ENCODE peak calls at places on chromosomes 2 and 18, in five cellular contexts. One of them, this sample, is unnamed.

GRCh38 chr2:112757265-112757664 is 7.1 kb downstream of the CKAP2L start:
- DNase-seq in left ventricle myocardium inferior: no peak
- DNase-seq in A549: no peak
- DNase-seq in keratinocyte: no peak
- DNase-seq in prostate gland: no peak
- DNase-seq in this sample: no peak

GRCh38 chr2:48589170-48589767 is 28.4 kb upstream of the GTF2A1L start:
- DNase-seq in left ventricle myocardium inferior: peak; percentile 20
- DNase-seq in A549: peak; percentile 54
- DNase-seq in keratinocyte: no peak
- DNase-seq in prostate gland: no peak
- DNase-seq in this sample: peak; percentile 66

GRCh38 chr2:162123806-162124758 is 28.0 kb downstream of the GCG start:
- DNase-seq in A549: peak; percentile 51
- DNase-seq in keratinocyte: no peak
- DNase-seq in prostate gland: peak; percentile 41
- DNase-seq in left ventricle myocardium inferior: no peak
- DNase-seq in this sample: no peak

GRCh38 chr2:69227717-69228116 is 159.3 kb downstream of the GFPT1 start:
- DNase-seq in prostate gland: no peak
- DNase-seq in A549: peak; percentile 38
- DNase-seq in keratinocyte: no peak
- DNase-seq in left ventricle myocardium inferior: no peak
- DNase-seq in this sample: no peak

GRCh38 chr2:195407782-195408181 is 249.2 kb upstream of the SLC39A10 start:
- DNase-seq in keratinocyte: no peak
- DNase-seq in A549: peak; percentile 48
- DNase-seq in left ventricle myocardium inferior: no peak
- DNase-seq in prostate gland: no peak
- DNase-seq in this sample: no peak

GRCh38 chr2:129605654-129606053 is 373.8 kb upstream of the RAB6C start:
- DNase-seq in left ventricle myocardium inferior: no peak
- DNase-seq in prostate gland: no peak
- DNase-seq in keratinocyte: no peak
- DNase-seq in A549: no peak
- DNase-seq in this sample: no peak

GRCh38 chr2:242034996-242035814 is 165.7 kb downstream of the RTP5 start:
- DNase-seq in A549: no peak
- DNase-seq in keratinocyte: no peak
- DNase-seq in prostate gland: no peak
- DNase-seq in left ventricle myocardium inferior: no peak
- DNase-seq in this sample: peak; percentile 51

GRCh38 chr2:134988994-134989605 is 58.1 kb downstream of the MAP3K19 start:
- DNase-seq in A549: peak; percentile 40
- DNase-seq in prostate gland: no peak
- DNase-seq in keratinocyte: no peak
- DNase-seq in left ventricle myocardium inferior: no peak
- DNase-seq in this sample: no peak

GRCh38 chr2:212282596-212283330 is 255.8 kb downstream of the ERBB4 start:
- DNase-seq in keratinocyte: no peak
- DNase-seq in left ventricle myocardium inferior: no peak
- DNase-seq in prostate gland: no peak
- DNase-seq in A549: no peak
- DNase-seq in this sample: no peak

GRCh38 chr2:226080323-226080722 is 680.8 kb downstream of the NYAP2 start:
- DNase-seq in prostate gland: no peak
- DNase-seq in keratinocyte: no peak
- DNase-seq in A549: no peak
- DNase-seq in left ventricle myocardium inferior: no peak
- DNase-seq in this sample: no peak

GRCh38 chr18:13424377-13424776 is 205.8 kb downstream of the LDLRAD4 start:
- DNase-seq in keratinocyte: no peak
- DNase-seq in prostate gland: no peak
- DNase-seq in left ventricle myocardium inferior: no peak
- DNase-seq in A549: no peak
- DNase-seq in this sample: no peak

GRCh38 chr2:240992572-240993291 is 5.7 kb upstream of the SNED1 start:
- DNase-seq in left ventricle myocardium inferior: no peak
- DNase-seq in prostate gland: no peak
- DNase-seq in A549: no peak
- DNase-seq in keratinocyte: no peak
- DNase-seq in this sample: peak; percentile 36
- H3K4me1 ChIP-seq in left ventricle myocardium inferior: peaks cover 58% of the 10 kb centered on the region
- H3K4me1 ChIP-seq in prostate gland: peaks cover 30% of the 10 kb centered on the region
- H3K4me1 ChIP-seq in A549: peaks cover 15% of the 10 kb centered on the region
- H3K4me1 ChIP-seq in keratinocyte: no peaks in the 10 kb centered on the region
- H3K4me1 ChIP-seq in this sample: no peaks in the 10 kb centered on the region

GRCh38 chr2:60460577-60461420 is 92.7 kb downstream of the BCL11A start:
- DNase-seq in left ventricle myocardium inferior: no peak
- DNase-seq in prostate gland: no peak
- DNase-seq in A549: no peak
- DNase-seq in keratinocyte: no peak
- DNase-seq in this sample: no peak

GRCh38 chr2:60459896-60460295 is 93.6 kb downstream of the BCL11A start:
- DNase-seq in left ventricle myocardium inferior: no peak
- DNase-seq in keratinocyte: no peak
- DNase-seq in prostate gland: no peak
- DNase-seq in A549: no peak
- DNase-seq in this sample: no peak

GRCh38 chr2:60453301-60453700 is 100.2 kb downstream of the BCL11A start:
- DNase-seq in keratinocyte: no peak
- DNase-seq in A549: no peak
- DNase-seq in prostate gland: no peak
- DNase-seq in left ventricle myocardium inferior: no peak
- DNase-seq in this sample: peak; percentile 85

GRCh38 chr2:60453896-60454295 is 99.6 kb downstream of the BCL11A start:
- DNase-seq in keratinocyte: no peak
- DNase-seq in prostate gland: no peak
- DNase-seq in A549: no peak
- DNase-seq in left ventricle myocardium inferior: no peak
- DNase-seq in this sample: no peak

DNA sequence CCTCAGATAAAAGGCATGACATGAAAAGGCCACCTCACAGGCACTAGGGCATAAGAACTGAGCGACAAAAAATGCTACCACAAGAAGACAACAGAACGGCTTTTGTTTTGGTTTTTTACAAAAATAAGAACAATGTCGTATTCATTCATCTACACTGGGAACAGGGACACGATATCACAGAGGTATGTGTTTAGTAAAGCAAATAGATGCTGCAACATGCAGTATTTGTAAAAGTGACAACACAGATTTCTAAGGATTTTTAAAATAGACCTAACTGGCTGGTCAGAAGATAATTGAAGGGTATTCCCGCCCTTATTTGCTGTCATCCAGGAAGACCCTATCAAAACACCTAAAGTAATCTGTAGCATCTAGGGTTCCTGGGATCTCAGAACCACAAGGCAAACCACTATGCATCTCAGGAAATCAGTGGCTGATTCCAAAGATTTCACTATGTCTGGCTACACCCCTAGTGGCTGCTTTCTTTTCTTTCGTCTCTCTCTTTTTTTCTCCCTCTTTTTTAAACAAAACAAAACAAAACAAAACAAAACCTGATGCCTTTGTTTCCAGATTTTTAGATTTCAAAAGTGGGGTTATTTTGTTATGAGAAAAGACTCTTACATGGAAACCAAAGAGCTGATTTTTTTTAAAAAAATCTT is 97.2 kb downstream of the BCL11A start:
- DNase-seq in prostate gland: no peak
- DNase-seq in keratinocyte: no peak
- DNase-seq in left ventricle myocardium inferior: no peak
- DNase-seq in A549: no peak
- DNase-seq in this sample: no peak
- TF ChIP-seq CTCF in prostate gland: no peak
- TF ChIP-seq CTCF in keratinocyte: peak; percentile 12
- TF ChIP-seq CTCF in left ventricle myocardium inferior: no peak
- TF ChIP-seq CTCF in A549: no peak
- TF ChIP-seq CTCF in this sample: peak; percentile 63

GRCh38 chr18:26228562-26229260 is 2.5 kb downstream of the TAF4B start:
- DNase-seq in prostate gland: no peak
- DNase-seq in left ventricle myocardium inferior: no peak
- DNase-seq in A549: no peak
- DNase-seq in keratinocyte: no peak
- DNase-seq in this sample: no peak
- H3K4me3 ChIP-seq in prostate gland: no peak overlapping the region
- H3K4me3 ChIP-seq in left ventricle myocardium inferior: no peak overlapping the region
- H3K4me3 ChIP-seq in A549: no peak overlapping the region
- H3K4me3 ChIP-seq in keratinocyte: peak overlapping the region; percentile 3
- H3K4me3 ChIP-seq in this sample: peak overlapping the region; percentile 85

GRCh38 chr2:237180987-237181386 is 95.3 kb downstream of the COPS8 start:
- DNase-seq in prostate gland: no peak
- DNase-seq in left ventricle myocardium inferior: no peak
- DNase-seq in keratinocyte: no peak
- DNase-seq in A549: no peak
- DNase-seq in this sample: no peak

GRCh38 chr2:237181844-237182243 is 96.2 kb downstream of the COPS8 start:
- DNase-seq in A549: peak; percentile 89
- DNase-seq in left ventricle myocardium inferior: no peak
- DNase-seq in keratinocyte: no peak
- DNase-seq in prostate gland: no peak
- DNase-seq in this sample: no peak

GRCh38 chr2:237180225-237180624 is 94.5 kb downstream of the COPS8 start:
- DNase-seq in prostate gland: no peak
- DNase-seq in A549: no peak
- DNase-seq in keratinocyte: no peak
- DNase-seq in left ventricle myocardium inferior: no peak
- DNase-seq in this sample: no peak

GRCh38 chr2:237184192-237184922 is 98.7 kb downstream of the COPS8 start:
- DNase-seq in A549: peak; percentile 87
- DNase-seq in keratinocyte: no peak
- DNase-seq in left ventricle myocardium inferior: no peak
- DNase-seq in prostate gland: no peak
- DNase-seq in this sample: no peak

GRCh38 chr2:237182422-237183123 is 96.9 kb downstream of the COPS8 start:
- DNase-seq in prostate gland: no peak
- DNase-seq in left ventricle myocardium inferior: no peak
- DNase-seq in A549: no peak
- DNase-seq in keratinocyte: no peak
- DNase-seq in this sample: no peak
- H3K4me1 ChIP-seq in prostate gland: no peaks in the 10 kb centered on the region
- H3K4me1 ChIP-seq in left ventricle myocardium inferior: peaks cover 5% of the 10 kb centered on the region
- H3K4me1 ChIP-seq in A549: peaks cover 74% of the 10 kb centered on the region
- H3K4me1 ChIP-seq in keratinocyte: no peaks in the 10 kb centered on the region
- H3K4me1 ChIP-seq in this sample: no peaks in the 10 kb centered on the region

GRCh38 chr2:171568085-171568484 is 45.8 kb downstream of the CYBRD1 start:
- DNase-seq in keratinocyte: no peak
- DNase-seq in A549: no peak
- DNase-seq in left ventricle myocardium inferior: no peak
- DNase-seq in prostate gland: no peak
- DNase-seq in this sample: no peak
- TF ChIP-seq CTCF in keratinocyte: no peak
- TF ChIP-seq CTCF in A549: no peak
- TF ChIP-seq CTCF in left ventricle myocardium inferior: no peak
- TF ChIP-seq CTCF in prostate gland: no peak
- TF ChIP-seq CTCF in this sample: peak; percentile 56

GRCh38 chr2:54289942-54290702 is 34.1 kb upstream of the TSPYL6 start:
- DNase-seq in left ventricle myocardium inferior: no peak
- DNase-seq in A549: no peak
- DNase-seq in keratinocyte: no peak
- DNase-seq in prostate gland: no peak
- DNase-seq in this sample: peak; percentile 53
- H3K4me3 ChIP-seq in left ventricle myocardium inferior: no peak overlapping the region
- H3K4me3 ChIP-seq in A549: no peak overlapping the region
- H3K4me3 ChIP-seq in keratinocyte: no peak overlapping the region
- H3K4me3 ChIP-seq in prostate gland: no peak overlapping the region
- H3K4me3 ChIP-seq in this sample: peak overlapping the region; percentile 43

GRCh38 chr2:197265931-197266330 is 44.6 kb downstream of the ANKRD44 start:
- DNase-seq in keratinocyte: no peak
- DNase-seq in left ventricle myocardium inferior: no peak
- DNase-seq in prostate gland: no peak
- DNase-seq in A549: no peak
- DNase-seq in this sample: no peak
- H3K4me1 ChIP-seq in keratinocyte: no peaks in the 10 kb centered on the region
- H3K4me1 ChIP-seq in left ventricle myocardium inferior: peaks cover 25% of the 10 kb centered on the region
- H3K4me1 ChIP-seq in prostate gland: no peaks in the 10 kb centered on the region
- H3K4me1 ChIP-seq in A549: no peaks in the 10 kb centered on the region
- H3K4me1 ChIP-seq in this sample: peaks cover 6% of the 10 kb centered on the region

GRCh38 chr2:102253753-102254150 is 57.6 kb upstream of the IL1RL1 start:
- DNase-seq in keratinocyte: no peak
- DNase-seq in A549: no peak
- DNase-seq in left ventricle myocardium inferior: no peak
- DNase-seq in prostate gland: no peak
- DNase-seq in this sample: no peak
- TF ChIP-seq CTCF in keratinocyte: no peak
- TF ChIP-seq CTCF in A549: peak; percentile 45
- TF ChIP-seq CTCF in left ventricle myocardium inferior: peak; percentile 15
- TF ChIP-seq CTCF in prostate gland: no peak
- TF ChIP-seq CTCF in this sample: no peak

GRCh38 chr2:42090216-42090615 is 42.4 kb downstream of the PKDCC start:
- DNase-seq in left ventricle myocardium inferior: no peak
- DNase-seq in A549: no peak
- DNase-seq in keratinocyte: no peak
- DNase-seq in prostate gland: no peak
- DNase-seq in this sample: no peak

GRCh38 chr2:42089340-42089925 is 41.6 kb downstream of the PKDCC start:
- DNase-seq in keratinocyte: no peak
- DNase-seq in A549: peak; percentile 78
- DNase-seq in left ventricle myocardium inferior: peak; percentile 72
- DNase-seq in prostate gland: no peak
- DNase-seq in this sample: peak; percentile 94

GRCh38 chr2:42094114-42094513 is 46.3 kb downstream of the PKDCC start:
- DNase-seq in A549: no peak
- DNase-seq in keratinocyte: no peak
- DNase-seq in prostate gland: no peak
- DNase-seq in left ventricle myocardium inferior: no peak
- DNase-seq in this sample: no peak

GRCh38 chr2:42092084-42092996 is 44.5 kb downstream of the PKDCC start:
- DNase-seq in left ventricle myocardium inferior: no peak
- DNase-seq in prostate gland: no peak
- DNase-seq in A549: peak; percentile 75
- DNase-seq in keratinocyte: no peak
- DNase-seq in this sample: no peak

DNA sequence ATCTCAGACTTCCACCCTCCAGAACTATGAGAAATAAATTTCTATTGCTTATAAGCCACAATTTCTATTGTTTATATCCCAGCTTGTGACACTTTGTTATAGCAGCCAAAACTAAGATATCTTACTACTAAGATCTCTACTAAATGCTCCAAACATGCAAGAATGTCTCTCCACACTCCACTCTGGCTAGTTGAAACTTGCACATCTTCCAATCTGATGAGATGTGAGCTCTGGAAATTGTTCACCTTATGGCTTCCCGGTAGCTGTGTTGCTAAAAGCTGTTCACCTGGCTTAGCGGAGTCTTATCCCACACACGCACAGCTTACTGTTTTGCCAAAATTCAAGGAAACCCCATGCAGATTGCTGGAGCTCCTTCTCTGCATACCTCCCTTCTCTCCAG is 43.9 kb downstream of the PKDCC start:
- DNase-seq in keratinocyte: no peak
- DNase-seq in A549: no peak
- DNase-seq in left ventricle myocardium inferior: no peak
- DNase-seq in prostate gland: no peak
- DNase-seq in this sample: no peak
- H3K4me3 ChIP-seq in keratinocyte: peak overlapping the region; percentile 24
- H3K4me3 ChIP-seq in A549: no peak overlapping the region
- H3K4me3 ChIP-seq in left ventricle myocardium inferior: no peak overlapping the region
- H3K4me3 ChIP-seq in prostate gland: no peak overlapping the region
- H3K4me3 ChIP-seq in this sample: peak overlapping the region; percentile 14

This sample was measured in endodermal cell.